ENCODE peak calls at places on chromosomes 11 and 22, in seven cellular contexts. R is omental fat pad, X is neural progenitor cell, T is HCT116, E is NB4, M is A549, J is AG09319. D is an unnamed sample.

GRCh38 chr22:44574057-44574456 is 76.0 kb upstream of the RTL6 start:
- DNase-seq in R (peak), M (peak), E (no peak), X (no peak), T (peak), J (peak), D (peak)

GRCh38 chr11:3853935-3854659 is 1.4 kb upstream of the STIM1 start:
- DNase-seq in R (no peak), E (peak), J (no peak), M (no peak), X (no peak), T (no peak), D (no peak)

GRCh38 chr11:1918436-1919315 is 827 bp upstream of the TNNT3 start:
- DNase-seq in T (no peak), X (no peak), J (no peak), E (no peak), M (no peak), R (no peak), D (no peak)

GRCh38 chr11:65885808-65886536 is 2.3 kb downstream of the FIBP start:
- DNase-seq in R (no peak), M (no peak), T (no peak), X (no peak), E (no peak), J (no peak), D (no peak)

GRCh38 chr11:104198576-104198975 is 34.6 kb upstream of the PDGFD start:
- DNase-seq in R (no peak), T (no peak), M (no peak), E (peak), J (no peak), X (no peak), D (no peak)

GRCh38 chr22:39170825-39171622 is 18.5 kb upstream of the CBX7 start:
- DNase-seq in R (no peak), J (no peak), M (peak), T (peak), X (peak), E (peak), D (peak)

GRCh38 chr22:38437416-38437815 is 17.6 kb downstream of the KCNJ4 start:
- DNase-seq in M (no peak), T (no peak), J (no peak), R (no peak), E (no peak), X (no peak), D (no peak)

GRCh38 chr22:49322231-49322630 is 505.4 kb downstream of the BRD1 start:
- DNase-seq in J (no peak), T (no peak), E (no peak), X (no peak), R (no peak), M (no peak), D (no peak)

GRCh38 chr11:77040401-77040777 is 6.2 kb downstream of the B3GNT6 start:
- DNase-seq in J (no peak), R (no peak), E (no peak), X (no peak), T (no peak), M (no peak), D (no peak)

GRCh38 chr11:119044708-119045107 is 12.3 kb downstream of the HYOU1 start:
- DNase-seq in X (peak), R (no peak), J (no peak), M (no peak), T (no peak), E (no peak), D (no peak)

GRCh38 chr11:75557649-75558494 is 4.2 kb upstream of the SERPINH1 start:
- DNase-seq in E (no peak), J (peak), T (no peak), M (no peak), X (no peak), R (no peak), D (peak)

GRCh38 chr11:27926981-27927481 is 180.9 kb downstream of the KIF18A start:
- DNase-seq in X (no peak), T (no peak), E (peak), M (peak), R (no peak), J (peak), D (peak)

GRCh38 chr11:93857413-93858185 is 7.2 kb upstream of the VSTM5 start:
- DNase-seq in E (no peak), J (no peak), R (no peak), X (no peak), T (no peak), M (no peak), D (no peak)

GRCh38 chr22:40954095-40954494 is 2.9 kb downstream of the RBX1 start:
- DNase-seq in E (no peak), T (no peak), R (no peak), J (no peak), X (no peak), M (no peak), D (no peak)

GRCh38 chr11:10381730-10382129 is 73.3 kb upstream of the AMPD3 start:
- DNase-seq in T (no peak), R (no peak), E (no peak), X (no peak), J (no peak), M (no peak), D (no peak)

GRCh38 chr22:36921309-36922096 is 8.1 kb downstream of the CSF2RB start:
- DNase-seq in R (no peak), T (no peak), E (peak), M (no peak), J (no peak), X (no peak), D (no peak)

GRCh38 chr22:36924151-36924698 is 10.8 kb downstream of the CSF2RB start:
- DNase-seq in X (no peak), M (no peak), J (no peak), E (no peak), T (no peak), R (no peak), D (no peak)

GRCh38 chr22:36922752-36923457 is 9.5 kb downstream of the CSF2RB start:
- DNase-seq in T (no peak), X (no peak), R (no peak), J (no peak), M (no peak), E (no peak), D (no peak)

GRCh38 chr22:36922097-36922608 is 8.7 kb downstream of the CSF2RB start:
- DNase-seq in M (no peak), J (no peak), T (no peak), R (no peak), X (peak), E (no peak), D (no peak)

GRCh38 chr22:36923458-36923784 is 10.0 kb downstream of the CSF2RB start:
- DNase-seq in J (no peak), R (no peak), E (peak), T (no peak), M (no peak), X (no peak), D (no peak)
- TF ChIP-seq CTCF in J (no peak), R (no peak), E (no peak), T (no peak), M (no peak), X (no peak), D (no peak)

GRCh38 chr11:22785251-22785650 is 44.4 kb downstream of the SVIP start:
- DNase-seq in J (no peak), T (no peak), X (no peak), E (no peak), M (no peak), R (no peak), D (no peak)

GRCh38 chr11:22792497-22792896 is 37.1 kb downstream of the SVIP start:
- DNase-seq in E (peak), T (peak), J (no peak), R (no peak), M (peak), X (no peak), D (no peak)

GRCh38 chr11:22786475-22786874 is 43.1 kb downstream of the SVIP start:
- DNase-seq in X (no peak), M (no peak), T (no peak), R (no peak), J (no peak), E (no peak), D (no peak)

GRCh38 chr11:22787055-22787454 is 42.5 kb downstream of the SVIP start:
- DNase-seq in T (no peak), E (no peak), R (no peak), M (no peak), J (no peak), X (no peak), D (no peak)

GRCh38 chr11:22787565-22788162 is 41.9 kb downstream of the SVIP start:
- DNase-seq in X (peak), M (peak), E (peak), R (no peak), T (peak), J (no peak), D (peak)
- TF ChIP-seq CTCF in X (peak), M (peak), E (peak), R (no peak), T (peak), J (peak), D (peak)

GRCh38 chr11:20058749-20059458 is 101.4 kb downstream of the DBX1 start:
- DNase-seq in R (no peak), E (no peak), T (no peak), M (no peak), X (no peak), J (no peak), D (peak)
- TF ChIP-seq CTCF in R (no peak), E (no peak), T (no peak), M (no peak), X (no peak), J (no peak), D (no peak)

GRCh38 chr22:29890760-29891159 is 7.8 kb downstream of the MTMR3 start:
- DNase-seq in E (no peak), T (no peak), J (no peak), M (no peak), R (no peak), X (no peak), D (no peak)
- TF ChIP-seq CTCF in E (no peak), T (no peak), J (no peak), M (no peak), R (no peak), X (no peak), D (no peak)

DNA sequence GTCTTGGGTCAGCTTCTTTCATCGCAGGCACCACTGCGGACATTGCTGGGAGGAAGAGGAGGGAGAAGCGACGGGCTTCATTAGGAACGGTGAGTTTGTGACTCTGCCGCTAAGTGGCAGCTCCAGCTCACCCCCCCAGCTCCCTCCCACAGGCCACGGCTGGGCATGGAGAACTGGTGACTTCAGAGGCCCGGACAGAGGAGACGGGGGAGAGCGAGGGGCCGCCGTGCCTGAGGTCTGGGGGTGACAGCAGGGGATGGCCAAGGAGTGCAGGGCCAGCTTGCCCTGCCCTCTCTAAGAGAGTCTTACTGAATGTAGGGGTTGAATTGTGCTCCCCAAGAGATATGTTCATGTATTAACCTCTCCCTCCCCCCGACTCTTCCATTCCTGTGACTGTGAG is 13.9 kb upstream of the NFAM1 start:
- DNase-seq in J (no peak), E (no peak), X (no peak), M (no peak), R (no peak), T (no peak), D (no peak)
- TF ChIP-seq CTCF in J (no peak), E (no peak), X (no peak), M (no peak), R (no peak), T (no peak), D (no peak)

DNA sequence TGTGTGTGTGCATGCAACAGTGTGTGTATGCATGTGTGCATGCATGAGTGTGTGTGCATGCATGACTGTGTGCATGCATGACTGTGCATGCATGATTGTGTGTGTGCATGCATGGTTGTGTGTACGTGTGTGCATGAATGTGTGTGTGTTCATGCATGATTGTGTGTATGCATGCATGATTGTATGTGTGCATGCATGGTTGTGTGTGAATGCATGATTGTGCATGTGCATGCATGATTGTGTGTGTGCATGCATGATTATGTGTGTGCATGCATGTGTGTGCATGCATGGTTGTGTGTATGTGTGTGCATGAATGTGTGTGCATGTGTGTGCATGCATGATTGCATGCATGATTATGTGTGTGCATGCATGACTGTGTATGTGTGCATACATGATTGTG is 1052.0 kb downstream of the TBC1D22A start:
- DNase-seq in M (no peak), T (no peak), X (no peak), R (no peak), J (no peak), E (no peak), D (no peak)
- TF ChIP-seq CTCF in M (no peak), T (no peak), X (no peak), R (no peak), J (no peak), E (no peak), D (no peak)

GRCh38 chr11:128757235-128757711 is 63.4 kb downstream of the FLI1 start:
- DNase-seq in R (no peak), M (peak), J (no peak), T (peak), X (no peak), E (peak), D (peak)
- TF ChIP-seq CTCF in R (no peak), M (no peak), J (no peak), T (peak), X (peak), E (peak), D (peak)

GRCh38 chr22:35323305-35323704 is 23.6 kb downstream of the TOM1 start:
- DNase-seq in M (no peak), X (no peak), T (no peak), R (no peak), J (no peak), E (no peak), D (no peak)
- TF ChIP-seq CTCF in M (no peak), X (no peak), T (no peak), R (no peak), J (no peak), E (no peak), D (no peak)